ENCODE peak calls at places on chromosomes 6 and 20, in seven cellular contexts. O, F, N, X, Z, J and V are unnamed samples.

GRCh38 chr6:33848498-33848897 is 44.7 kb upstream of the MLN start:
- DNase-seq in O (no peak), F (no peak), N (no peak), X (no peak), Z (no peak), J (no peak), V (no peak)

GRCh38 chr20:58001381-58001780 is 227.1 kb downstream of the ANKRD60 start:
- DNase-seq in O (no peak), F (peak; percentile 41), N (no peak), X (no peak), Z (no peak), J (no peak), V (no peak)

GRCh38 chr6:2426561-2427340 is 181.3 kb upstream of the GMDS start:
- DNase-seq in O (no peak), F (no peak), N (no peak), X (no peak), Z (peak; percentile 51), J (no peak), V (no peak)

GRCh38 chr6:7058250-7058923 is 49.4 kb upstream of the RREB1 start:
- DNase-seq in O (peak; percentile 95), F (no peak), N (no peak), X (peak; percentile 74), Z (peak; percentile 96), J (no peak), V (peak; percentile 87)

GRCh38 chr6:98832282-98833100 is 1.9 kb upstream of the POU3F2 start:
- DNase-seq in O (peak; percentile 58), F (no peak), N (no peak), X (no peak), Z (peak; percentile 76), J (no peak), V (peak; percentile 10)

GRCh38 chr20:59515013-59515905 is 89.1 kb upstream of the PHACTR3 start:
- DNase-seq in O (peak; percentile 91), F (peak; percentile 69), N (peak; percentile 86), X (peak; percentile 77), Z (peak; percentile 44), J (peak; percentile 38), V (no peak)

GRCh38 chr6:13216236-13216933 is 112.0 kb downstream of the TBC1D7 start:
- DNase-seq in O (no peak), F (no peak), N (no peak), X (no peak), Z (no peak), J (no peak), V (no peak)

GRCh38 chr6:129491436-129491835 is 218.5 kb downstream of the ARHGAP18 start:
- DNase-seq in O (no peak), F (no peak), N (no peak), X (no peak), Z (no peak), J (no peak), V (no peak)

GRCh38 chr6:90816764-90817163 is 229.9 kb upstream of the MAP3K7 start:
- DNase-seq in O (no peak), F (no peak), N (no peak), X (no peak), Z (no peak), J (no peak), V (no peak)

GRCh38 chr6:44023586-44024454 is 103.4 kb downstream of the MRPL14 start:
- DNase-seq in O (no peak), F (no peak), N (peak; percentile 60), X (no peak), Z (no peak), J (no peak), V (no peak)

GRCh38 chr20:25221592-25222460 is 26.1 kb upstream of the PYGB start:
- DNase-seq in O (no peak), F (peak; percentile 66), N (peak; percentile 82), X (no peak), Z (no peak), J (no peak), V (no peak)

GRCh38 chr6:93036835-93037234 is 382.5 kb downstream of the EPHA7 start:
- DNase-seq in O (no peak), F (no peak), N (no peak), X (no peak), Z (no peak), J (no peak), V (no peak)

GRCh38 chr6:4752068-4752467 is 24.1 kb upstream of the CDYL start:
- DNase-seq in O (no peak), F (no peak), N (no peak), X (no peak), Z (no peak), J (no peak), V (no peak)

GRCh38 chr6:79648315-79648714 is 17.2 kb downstream of the SH3BGRL2 start:
- DNase-seq in O (no peak), F (no peak), N (no peak), X (no peak), Z (no peak), J (no peak), V (no peak)

GRCh38 chr20:3927486-3928291 is 38.5 kb downstream of the PANK2 start:
- DNase-seq in O (no peak), F (no peak), N (peak; percentile 81), X (no peak), Z (no peak), J (no peak), V (no peak)

GRCh38 chr20:38091447-38092216 is 58.1 kb downstream of the RPRD1B start:
- DNase-seq in O (no peak), F (no peak), N (no peak), X (no peak), Z (no peak), J (no peak), V (no peak)

GRCh38 chr6:42727084-42727601 is 4.7 kb upstream of the PRPH2 start:
- DNase-seq in O (no peak), F (peak; percentile 28), N (no peak), X (peak; percentile 25), Z (peak; percentile 21), J (no peak), V (no peak)

GRCh38 chr6:28587011-28587745 is 61.5 kb downstream of the GPX5 start:
- DNase-seq in O (peak; percentile 88), F (peak; percentile 36), N (peak; percentile 90), X (peak; percentile 73), Z (peak; percentile 45), J (peak; percentile 28), V (no peak)

GRCh38 chr6:142867988-142868818 is 76.8 kb downstream of the HIVEP2 start:
- DNase-seq in O (no peak), F (no peak), N (no peak), X (no peak), Z (no peak), J (no peak), V (no peak)

GRCh38 chr6:381742-382461 is 9.7 kb upstream of the IRF4 start:
- DNase-seq in O (no peak), F (no peak), N (peak; percentile 86), X (no peak), Z (no peak), J (no peak), V (no peak)

GRCh38 chr6:9401936-9402335 is 966.6 kb upstream of the SLC35B3 start:
- DNase-seq in O (no peak), F (no peak), N (no peak), X (no peak), Z (peak; percentile 25), J (no peak), V (no peak)

GRCh38 chr6:131575834-131576478 is 2.9 kb downstream of the ARG1 start:
- DNase-seq in O (no peak), F (no peak), N (no peak), X (no peak), Z (no peak), J (no peak), V (no peak)

DNA sequence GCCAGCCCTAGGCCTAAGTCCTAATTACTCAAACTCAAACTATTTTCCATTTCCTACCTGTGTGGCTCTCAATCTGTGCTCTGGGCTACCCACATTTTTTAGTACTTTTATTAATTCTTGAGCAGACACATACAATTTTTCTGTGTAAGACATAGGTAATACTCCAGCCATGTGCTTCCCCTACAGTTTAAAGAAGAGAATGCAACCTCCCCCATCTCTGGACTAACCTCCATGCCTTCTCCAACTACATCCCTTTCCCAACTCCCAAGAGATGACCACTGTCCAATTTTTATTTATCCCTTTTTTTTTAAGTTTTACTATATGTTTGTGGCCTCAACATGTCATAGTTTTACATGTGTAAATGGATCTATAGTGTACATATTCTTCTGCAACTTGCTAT is 5.8 kb downstream of the HMGN4 start:
- DNase-seq in O (peak; percentile 19), F (no peak), N (no peak), X (no peak), Z (no peak), J (no peak), V (no peak)
- TF ChIP-seq CTCF in O (peak; percentile 42), F (peak; percentile 23), N (no peak), X (peak; percentile 13), Z (peak; percentile 68), J (no peak), V (peak; percentile 30)

DNA sequence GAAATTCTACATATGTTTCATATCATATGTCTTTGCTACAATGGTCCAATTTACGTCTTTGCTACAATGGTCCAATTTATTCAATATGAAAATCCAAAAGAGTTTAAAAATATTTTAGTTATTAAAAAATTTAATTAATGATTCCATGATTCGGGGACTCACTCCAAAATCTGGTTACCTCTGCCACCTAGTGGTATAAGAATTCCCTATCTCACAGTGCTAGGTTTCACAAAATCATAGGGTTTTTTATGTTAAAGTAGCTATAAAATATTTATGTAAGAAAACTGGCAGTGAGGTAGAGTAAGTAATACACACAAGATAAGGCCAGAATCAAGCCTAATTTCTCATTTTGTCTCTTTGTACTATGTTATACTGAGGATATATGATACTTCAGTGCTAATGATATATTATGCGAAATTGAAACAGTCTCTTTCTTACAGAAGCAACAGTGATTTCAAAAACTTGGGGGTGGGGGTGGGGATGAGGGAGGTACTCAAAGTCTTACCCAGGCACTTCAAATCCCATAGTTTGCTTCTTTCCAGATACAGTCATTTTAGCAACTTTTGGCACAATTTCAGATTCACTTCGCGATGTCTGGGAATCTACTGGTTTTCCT is 52.3 kb downstream of the HBS1L start:
- DNase-seq in O (peak; percentile 24), F (no peak), N (no peak), X (no peak), Z (peak; percentile 9), J (no peak), V (no peak)
- TF ChIP-seq CTCF in O (peak; percentile 65), F (peak; percentile 61), N (no peak), X (peak; percentile 30), Z (peak; percentile 84), J (no peak), V (peak; percentile 38)

GRCh38 chr6:104623052-104623690 is 236.5 kb downstream of the HACE1 start:
- DNase-seq in O (no peak), F (no peak), N (no peak), X (no peak), Z (no peak), J (no peak), V (no peak)
- TF ChIP-seq CTCF in O (peak; percentile 17), F (peak; percentile 10), N (no peak), X (no peak), Z (peak; percentile 12), J (no peak), V (no peak)

GRCh38 chr20:45094201-45094600 is 6.7 kb downstream of the KCNS1 start:
- DNase-seq in O (no peak), F (no peak), N (no peak), X (no peak), Z (no peak), J (no peak), V (no peak)

GRCh38 chr20:45096781-45097180 is 4.1 kb downstream of the KCNS1 start:
- DNase-seq in O (no peak), F (no peak), N (no peak), X (no peak), Z (no peak), J (no peak), V (no peak)

GRCh38 chr20:45094864-45095574 is 5.9 kb downstream of the KCNS1 start:
- DNase-seq in O (no peak), F (no peak), N (no peak), X (no peak), Z (no peak), J (no peak), V (no peak)

GRCh38 chr20:45097485-45098095 is 3.3 kb downstream of the KCNS1 start:
- DNase-seq in O (peak; percentile 38), F (no peak), N (no peak), X (no peak), Z (no peak), J (no peak), V (no peak)

GRCh38 chr20:45095753-45096371 is 5.1 kb downstream of the KCNS1 start:
- DNase-seq in O (peak; percentile 83), F (no peak), N (no peak), X (peak; percentile 50), Z (peak; percentile 54), J (no peak), V (peak; percentile 7)
- TF ChIP-seq CTCF in O (peak; percentile 98), F (peak; percentile 76), N (no peak), X (peak; percentile 49), Z (peak; percentile 89), J (no peak), V (peak; percentile 79)